ENCODE peak calls at places on chromosomes 13 and 19, in four cellular contexts. One of them, this sample, is unnamed.

GRCh38 chr19:47102561-47103135 is 10.9 kb downstream of the ZC3H4 start:
- DNase-seq in H1: no peak
- DNase-seq in GM12878: no peak
- DNase-seq in HepG2: no peak
- DNase-seq in this sample: no peak

GRCh38 chr19:5937550-5937949 is 23.5 kb downstream of the CAPS start:
- DNase-seq in GM12878: no peak
- DNase-seq in H1: no peak
- DNase-seq in HepG2: no peak
- DNase-seq in this sample: no peak

GRCh38 chr19:3510727-3511126 is 4.6 kb downstream of the FZR1 start:
- DNase-seq in HepG2: no peak
- DNase-seq in GM12878: no peak
- DNase-seq in H1: no peak
- DNase-seq in this sample: no peak

GRCh38 chr19:42140125-42140754 is 8.0 kb upstream of the POU2F2 start:
- DNase-seq in H1: peak
- DNase-seq in GM12878: no peak
- DNase-seq in HepG2: peak
- DNase-seq in this sample: peak

GRCh38 chr19:6536138-6536671 is 5.4 kb downstream of the TNFSF9 start:
- DNase-seq in H1: no peak
- DNase-seq in HepG2: peak
- DNase-seq in GM12878: peak
- DNase-seq in this sample: peak

GRCh38 chr13:51907040-51907732 is 45.4 kb downstream of the CCDC70 start:
- DNase-seq in GM12878: no peak
- DNase-seq in H1: no peak
- DNase-seq in HepG2: no peak
- DNase-seq in this sample: no peak

GRCh38 chr19:51123381-51124186 is 1.1 kb upstream of the SIGLEC9 start:
- DNase-seq in GM12878: no peak
- DNase-seq in H1: no peak
- DNase-seq in HepG2: no peak
- DNase-seq in this sample: no peak

GRCh38 chr13:21372530-21372929 is 86.6 kb downstream of the ZDHHC20 start:
- DNase-seq in HepG2: no peak
- DNase-seq in H1: no peak
- DNase-seq in GM12878: no peak
- DNase-seq in this sample: no peak

GRCh38 chr19:13781547-13781946 is 7.3 kb downstream of the C19orf53 start:
- DNase-seq in H1: no peak
- DNase-seq in GM12878: no peak
- DNase-seq in HepG2: no peak
- DNase-seq in this sample: peak

GRCh38 chr13:43107780-43108179 is 84.4 kb downstream of the DNAJC15 start:
- DNase-seq in H1: no peak
- DNase-seq in GM12878: no peak
- DNase-seq in HepG2: no peak
- DNase-seq in this sample: no peak

GRCh38 chr13:90792335-90792734 is 555.2 kb upstream of the MIR17HG start:
- DNase-seq in HepG2: no peak
- DNase-seq in H1: no peak
- DNase-seq in GM12878: no peak
- DNase-seq in this sample: no peak

GRCh38 chr13:39132286-39132685 is 94.0 kb downstream of the NHLRC3 start:
- DNase-seq in GM12878: no peak
- DNase-seq in HepG2: no peak
- DNase-seq in H1: no peak
- DNase-seq in this sample: no peak

GRCh38 chr19:41016488-41017071 is 25.5 kb downstream of the CYP2B6 start:
- DNase-seq in GM12878: no peak
- DNase-seq in H1: no peak
- DNase-seq in HepG2: no peak
- DNase-seq in this sample: no peak

GRCh38 chr13:51357928-51358595 is 18.6 kb downstream of the SERPINE3 start:
- DNase-seq in H1: no peak
- DNase-seq in HepG2: no peak
- DNase-seq in GM12878: no peak
- DNase-seq in this sample: no peak

GRCh38 chr13:49395416-49396277 is 48.2 kb downstream of the CAB39L start:
- DNase-seq in H1: no peak
- DNase-seq in HepG2: no peak
- DNase-seq in GM12878: no peak
- DNase-seq in this sample: no peak

GRCh38 chr13:49404621-49405020 is 39.2 kb downstream of the CAB39L start:
- DNase-seq in GM12878: no peak
- DNase-seq in H1: no peak
- DNase-seq in HepG2: no peak
- DNase-seq in this sample: no peak

GRCh38 chr13:49403966-49404365 is 39.9 kb downstream of the CAB39L start:
- DNase-seq in H1: no peak
- DNase-seq in GM12878: no peak
- DNase-seq in HepG2: no peak
- DNase-seq in this sample: no peak

GRCh38 chr13:49399801-49400472 is 43.9 kb downstream of the CAB39L start:
- DNase-seq in H1: no peak
- DNase-seq in GM12878: no peak
- DNase-seq in HepG2: no peak
- DNase-seq in this sample: no peak

GRCh38 chr13:49400755-49401659 is 42.9 kb downstream of the CAB39L start:
- DNase-seq in H1: no peak
- DNase-seq in HepG2: no peak
- DNase-seq in GM12878: no peak
- DNase-seq in this sample: peak
- TF ChIP-seq RAD21 in H1: no peak
- TF ChIP-seq RAD21 in HepG2: no peak
- TF ChIP-seq RAD21 in GM12878: no peak
- TF ChIP-seq RAD21 in this sample: no peak

DNA sequence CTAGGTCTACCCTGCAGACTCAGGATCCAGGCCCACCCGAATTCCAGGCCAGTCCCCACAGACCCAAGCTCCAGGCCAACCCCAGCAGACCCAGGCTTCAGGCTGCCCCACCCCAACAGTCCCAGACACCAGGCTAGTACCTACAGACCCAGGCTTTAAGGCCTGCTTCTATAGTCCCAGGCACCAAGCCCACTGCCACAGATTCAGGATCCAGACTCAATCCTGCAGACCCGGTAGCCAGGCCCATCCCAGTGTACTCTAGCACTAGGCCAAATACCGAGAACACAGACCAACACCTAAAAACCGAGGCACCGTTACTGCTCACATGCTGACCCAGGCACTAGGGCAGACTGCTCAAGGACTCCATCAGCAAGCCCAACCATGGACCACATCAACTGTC is 862.3 kb downstream of the UQCRFS1 start:
- DNase-seq in HepG2: no peak
- DNase-seq in GM12878: no peak
- DNase-seq in H1: no peak
- DNase-seq in this sample: no peak
- TF ChIP-seq RFX5 in HepG2: no peak
- TF ChIP-seq RFX5 in GM12878: no peak
- TF ChIP-seq RFX5 in H1: no peak
- TF ChIP-seq RFX5 in this sample: no peak

DNA sequence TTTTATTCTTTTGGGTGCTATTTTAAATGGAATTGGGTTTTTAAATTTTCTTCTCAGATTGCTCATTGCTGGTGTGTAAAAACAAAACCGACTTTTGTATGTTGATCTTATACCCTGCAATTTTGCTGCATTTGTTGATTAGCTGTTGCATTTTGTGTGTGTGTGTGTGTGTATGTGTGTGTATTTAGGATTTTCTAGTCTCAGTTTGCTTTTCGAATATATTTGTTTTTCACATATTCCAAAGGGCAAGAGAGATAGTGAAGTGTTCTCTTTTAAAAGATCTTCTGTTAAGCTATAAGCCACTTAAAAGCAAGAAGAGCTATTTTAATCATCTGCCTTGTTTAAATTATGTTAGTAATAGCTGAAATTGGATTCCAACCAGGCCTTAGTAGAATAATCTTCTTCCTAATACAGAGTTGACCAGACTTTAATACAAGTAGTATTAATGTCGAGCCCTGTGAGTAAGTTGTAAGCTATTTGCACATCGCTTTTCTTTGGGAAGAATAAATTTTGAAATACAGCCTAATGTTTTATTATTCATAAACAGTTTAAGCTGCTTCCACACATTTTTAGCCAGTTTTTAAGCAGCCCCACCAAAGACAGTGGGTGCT is 57.4 kb downstream of the TM9SF2 start:
- DNase-seq in GM12878: no peak
- DNase-seq in H1: no peak
- DNase-seq in HepG2: peak
- DNase-seq in this sample: no peak
- TF ChIP-seq CBX5 in GM12878: no peak
- TF ChIP-seq CBX5 in H1: no peak
- TF ChIP-seq CBX5 in HepG2: no peak
- TF ChIP-seq CBX5 in this sample: no peak

DNA sequence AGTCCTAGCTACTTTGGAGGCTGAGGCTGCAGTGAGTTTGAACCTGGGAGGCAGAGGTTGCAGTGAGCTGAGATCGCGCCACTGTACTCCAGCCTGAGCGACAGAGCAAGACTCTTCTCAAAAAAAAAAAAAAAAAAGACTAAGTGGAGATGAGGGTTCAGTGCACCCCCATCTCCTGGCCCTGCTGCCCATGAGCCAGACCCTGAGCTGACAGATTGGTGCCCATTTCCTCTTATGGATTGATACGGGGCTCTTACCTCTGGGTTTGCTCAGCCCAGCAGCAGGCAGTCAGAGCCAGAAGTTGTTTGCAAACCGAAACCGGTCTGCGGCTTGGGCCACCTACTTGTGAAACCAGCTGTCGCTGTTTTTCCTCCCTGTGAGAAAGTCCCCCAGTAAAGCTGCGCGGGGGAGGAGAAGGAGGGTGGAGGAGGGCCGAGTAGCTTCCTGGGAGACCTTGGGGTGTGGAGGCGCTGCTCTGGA is 36.9 kb downstream of the ARRDC2 start:
- DNase-seq in H1: no peak
- DNase-seq in GM12878: peak
- DNase-seq in HepG2: no peak
- DNase-seq in this sample: peak
- TF ChIP-seq RAD21 in H1: no peak
- TF ChIP-seq RAD21 in GM12878: no peak
- TF ChIP-seq RAD21 in HepG2: no peak
- TF ChIP-seq RAD21 in this sample: no peak

GRCh38 chr13:24168980-24169379 is 8.5 kb downstream of the SPATA13 start:
- DNase-seq in H1: no peak
- DNase-seq in HepG2: no peak
- DNase-seq in GM12878: no peak
- DNase-seq in this sample: no peak

GRCh38 chr13:24173775-24174174 is 13.3 kb downstream of the SPATA13 start:
- DNase-seq in H1: no peak
- DNase-seq in GM12878: no peak
- DNase-seq in HepG2: no peak
- DNase-seq in this sample: no peak

GRCh38 chr13:24168392-24168750 is 7.9 kb downstream of the SPATA13 start:
- DNase-seq in GM12878: no peak
- DNase-seq in H1: no peak
- DNase-seq in HepG2: no peak
- DNase-seq in this sample: no peak

GRCh38 chr13:24175847-24176246 is 15.3 kb downstream of the SPATA13 start:
- DNase-seq in HepG2: no peak
- DNase-seq in GM12878: no peak
- DNase-seq in H1: no peak
- DNase-seq in this sample: no peak

GRCh38 chr13:24172071-24172470 is 11.6 kb downstream of the SPATA13 start:
- DNase-seq in HepG2: no peak
- DNase-seq in GM12878: no peak
- DNase-seq in H1: no peak
- DNase-seq in this sample: no peak
- TF ChIP-seq RFX5 in HepG2: no peak
- TF ChIP-seq RFX5 in GM12878: no peak
- TF ChIP-seq RFX5 in H1: no peak
- TF ChIP-seq RFX5 in this sample: no peak

GRCh38 chr13:109740121-109740520 is 46.3 kb downstream of the IRS2 start:
- DNase-seq in GM12878: no peak
- DNase-seq in HepG2: no peak
- DNase-seq in H1: no peak
- DNase-seq in this sample: no peak

GRCh38 chr13:109737046-109737573 is 49.3 kb downstream of the IRS2 start:
- DNase-seq in GM12878: no peak
- DNase-seq in H1: no peak
- DNase-seq in HepG2: no peak
- DNase-seq in this sample: no peak

GRCh38 chr13:109738298-109738746 is 48.1 kb downstream of the IRS2 start:
- DNase-seq in H1: no peak
- DNase-seq in HepG2: no peak
- DNase-seq in GM12878: no peak
- DNase-seq in this sample: no peak

GRCh38 chr13:109735567-109735966 is 50.8 kb downstream of the IRS2 start:
- DNase-seq in GM12878: no peak
- DNase-seq in H1: no peak
- DNase-seq in HepG2: no peak
- DNase-seq in this sample: no peak

GRCh38 chr13:109737606-109738005 is 48.8 kb downstream of the IRS2 start:
- DNase-seq in GM12878: no peak
- DNase-seq in H1: no peak
- DNase-seq in HepG2: no peak
- DNase-seq in this sample: no peak
- TF ChIP-seq CBX5 in GM12878: no peak
- TF ChIP-seq CBX5 in H1: no peak
- TF ChIP-seq CBX5 in HepG2: no peak
- TF ChIP-seq CBX5 in this sample: no peak

GRCh38 chr13:40749327-40749726 is 21.7 kb downstream of the MRPS31 start:
- DNase-seq in HepG2: no peak
- DNase-seq in GM12878: no peak
- DNase-seq in H1: no peak
- DNase-seq in this sample: no peak

GRCh38 chr13:40756042-40756441 is 14.9 kb downstream of the MRPS31 start:
- DNase-seq in H1: no peak
- DNase-seq in GM12878: no peak
- DNase-seq in HepG2: no peak
- DNase-seq in this sample: no peak

GRCh38 chr13:40758811-40759210 is 12.2 kb downstream of the MRPS31 start:
- DNase-seq in H1: no peak
- DNase-seq in GM12878: no peak
- DNase-seq in HepG2: no peak
- DNase-seq in this sample: no peak

DNA sequence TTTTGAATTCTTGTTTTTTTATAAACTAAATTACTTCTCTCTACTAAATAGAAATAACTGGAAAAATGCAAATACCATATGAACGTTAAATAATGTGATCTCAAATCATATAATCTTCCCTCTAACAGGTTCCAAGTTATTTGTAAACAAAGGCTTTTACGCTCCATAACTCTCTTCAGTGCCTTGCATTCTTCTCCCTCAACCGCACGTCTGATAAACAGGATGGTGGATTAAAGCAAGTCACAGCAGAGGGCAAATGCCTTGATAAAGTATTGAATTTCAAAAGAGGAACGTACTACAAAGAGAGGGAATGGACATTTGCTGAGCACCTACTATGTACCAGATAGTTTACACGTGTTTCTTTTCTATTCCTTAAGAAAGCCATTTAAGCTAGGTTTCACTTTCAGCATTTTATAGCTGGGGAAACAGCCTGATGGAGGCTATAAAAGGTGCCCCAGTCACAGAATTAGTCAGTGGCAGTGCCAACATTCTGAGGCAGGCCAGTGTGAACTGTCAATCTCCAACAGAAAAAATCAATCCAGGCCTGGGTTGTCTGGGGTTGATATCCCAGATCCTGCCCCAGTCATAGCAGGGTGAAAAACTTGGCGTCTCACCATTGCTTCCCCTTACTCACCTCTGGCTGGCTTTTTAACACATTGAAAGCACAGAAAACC is 15.8 kb downstream of the MRPS31 start:
- DNase-seq in HepG2: no peak
- DNase-seq in H1: no peak
- DNase-seq in GM12878: no peak
- DNase-seq in this sample: no peak
- TF ChIP-seq RAD21 in HepG2: no peak
- TF ChIP-seq RAD21 in H1: no peak
- TF ChIP-seq RAD21 in GM12878: no peak
- TF ChIP-seq RAD21 in this sample: no peak

This sample was measured in K562.